ENCODE peak calls at places on chromosomes 13 and 19, in nine cellular contexts. Q is stimulated activated effector memory CD8-positive, alpha-beta T cell treated with anti-CD3 and anti-CD28 coated beads, Interleukin-12 subunit alpha, Interleukin-12 subunit beta, amount 100 ng/mL, for 72 hours; A is mesenteric fat pad; V is stimulated activated CD8-positive, alpha-beta memory T cell treated with anti-CD3 and anti-CD28 coated beads, Interleukin-2, amount 100 ng/mL, for 1 hour; H is 8988T; J is Right ventricle myocardium inferior; Y is CD4-positive, alpha-beta T cell; W is NCI-H2107; S is esophagus squamous epithelium. M is an unnamed sample.

GRCh38 chr13:92896842-92897241 is 329.8 kb upstream of the GPC6 start:
- DNase-seq in Y (no peak), Q (no peak), A (no peak), S (no peak), W (no peak), H (no peak), V (no peak), J (no peak), M (no peak)

GRCh38 chr19:33000510-33000909 is 28.5 kb downstream of the FAAP24 start:
- DNase-seq in S (no peak), V (no peak), J (no peak), Q (no peak), A (no peak), Y (no peak), H (no peak), W (no peak), M (no peak)

GRCh38 chr13:110726726-110727125 is 13.2 kb downstream of the ING1 start:
- DNase-seq in V (no peak), A (no peak), H (no peak), Q (peak; percentile 48), J (no peak), S (no peak), W (peak; percentile 30), Y (no peak), M (peak; percentile 34)

GRCh38 chr13:93290503-93290902 is 63.9 kb downstream of the GPC6 start:
- DNase-seq in Q (no peak), S (no peak), V (no peak), A (no peak), Y (no peak), J (no peak), W (no peak), H (no peak), M (no peak)

GRCh38 chr19:58097783-58098681 is at the start of gene ZSCAN18:
- DNase-seq in Y (peak; percentile 98), V (peak; percentile 95), Q (peak; percentile 72), A (peak; percentile 100), J (peak; percentile 99), S (peak; percentile 69), H (peak; percentile 90), W (peak; percentile 87), M (peak; percentile 96)

GRCh38 chr19:4660181-4660791 is 9.9 kb downstream of the MYDGF start:
- DNase-seq in H (no peak), A (no peak), V (no peak), S (no peak), Q (no peak), Y (no peak), W (no peak), J (peak; percentile 30), M (peak; percentile 33)

GRCh38 chr13:64482373-64482772 is 2747.8 kb downstream of the PCDH9 start:
- DNase-seq in Y (no peak), Q (no peak), A (no peak), S (no peak), H (no peak), V (no peak), W (no peak), J (no peak), M (no peak)

GRCh38 chr19:39192846-39193245 is 3.9 kb upstream of the NCCRP1 start:
- DNase-seq in Q (no peak), Y (no peak), A (no peak), J (no peak), V (no peak), W (no peak), H (no peak), S (no peak), M (no peak)

GRCh38 chr19:50418186-50419021 is at the start of gene SPIB:
- DNase-seq in Q (no peak), J (no peak), S (no peak), Y (no peak), H (no peak), A (no peak), V (no peak), W (no peak), M (no peak)

GRCh38 chr19:32256341-32256975 is 89.0 kb upstream of the ZNF507 start:
- DNase-seq in V (no peak), Q (no peak), W (no peak), A (peak; percentile 82), J (no peak), H (no peak), Y (no peak), S (no peak), M (no peak)

GRCh38 chr13:110915874-110916670 is 1.2 kb upstream of the ANKRD10 start:
- DNase-seq in H (no peak), Y (no peak), Q (no peak), V (no peak), J (no peak), A (no peak), S (no peak), W (no peak), M (no peak)

M was measured in transverse colon.